ENCODE peak calls at places on chromosomes 16 and 17, in ten cellular contexts. One of them, this sample, is unnamed.

GRCh38 chr17:76416447-76416846 is 32.0 kb downstream of the SPHK1 start:
- DNase-seq in NCI-H1105: no peak
- DNase-seq in ELR: no peak
- DNase-seq in fibroblast of the aortic adventitia: no peak
- DNase-seq in hypothalamus: no peak
- DNase-seq in dorsolateral prefrontal cortex: no peak
- DNase-seq in stimulated activated naive CD8-positive, alpha-beta T cell treated with anti-CD3 and anti-CD28 coated beads, Interleukin-15, Interleukin-2, amounts not matched to agents 100 U/mL and 50 U/mL, for 24 hours: no peak
- DNase-seq in body of pancreas: no peak
- DNase-seq in left cardiac atrium: no peak
- DNase-seq in amniotic stem cell: no peak
- DNase-seq in this sample: no peak

GRCh38 chr17:42422958-42423712 is at the start of gene CAVIN1:
- DNase-seq in body of pancreas: peak; percentile 94
- DNase-seq in stimulated activated naive CD8-positive, alpha-beta T cell treated with anti-CD3 and anti-CD28 coated beads, Interleukin-15, Interleukin-2, amounts not matched to agents 100 U/mL and 50 U/mL, for 24 hours: peak; percentile 45
- DNase-seq in ELR: peak; percentile 98
- DNase-seq in left cardiac atrium: peak; percentile 99
- DNase-seq in amniotic stem cell: peak; percentile 98
- DNase-seq in dorsolateral prefrontal cortex: peak; percentile 81
- DNase-seq in fibroblast of the aortic adventitia: peak; percentile 99
- DNase-seq in NCI-H1105: peak; percentile 41
- DNase-seq in hypothalamus: peak; percentile 77
- DNase-seq in this sample: peak; percentile 98

GRCh38 chr17:81741049-81741593 is 29.0 kb downstream of the SLC25A10 start:
- DNase-seq in amniotic stem cell: no peak
- DNase-seq in hypothalamus: no peak
- DNase-seq in fibroblast of the aortic adventitia: no peak
- DNase-seq in NCI-H1105: no peak
- DNase-seq in stimulated activated naive CD8-positive, alpha-beta T cell treated with anti-CD3 and anti-CD28 coated beads, Interleukin-15, Interleukin-2, amounts not matched to agents 100 U/mL and 50 U/mL, for 24 hours: no peak
- DNase-seq in ELR: no peak
- DNase-seq in body of pancreas: no peak
- DNase-seq in left cardiac atrium: no peak
- DNase-seq in dorsolateral prefrontal cortex: no peak
- DNase-seq in this sample: no peak

GRCh38 chr16:87746178-87746577 is 19.6 kb downstream of the KLHDC4 start:
- DNase-seq in NCI-H1105: no peak
- DNase-seq in hypothalamus: no peak
- DNase-seq in ELR: no peak
- DNase-seq in amniotic stem cell: no peak
- DNase-seq in dorsolateral prefrontal cortex: no peak
- DNase-seq in left cardiac atrium: no peak
- DNase-seq in fibroblast of the aortic adventitia: no peak
- DNase-seq in stimulated activated naive CD8-positive, alpha-beta T cell treated with anti-CD3 and anti-CD28 coated beads, Interleukin-15, Interleukin-2, amounts not matched to agents 100 U/mL and 50 U/mL, for 24 hours: no peak
- DNase-seq in body of pancreas: no peak
- DNase-seq in this sample: no peak

GRCh38 chr16:2692948-2693651 is 10.8 kb downstream of the KCTD5 start:
- DNase-seq in body of pancreas: no peak
- DNase-seq in stimulated activated naive CD8-positive, alpha-beta T cell treated with anti-CD3 and anti-CD28 coated beads, Interleukin-15, Interleukin-2, amounts not matched to agents 100 U/mL and 50 U/mL, for 24 hours: no peak
- DNase-seq in NCI-H1105: no peak
- DNase-seq in ELR: no peak
- DNase-seq in left cardiac atrium: no peak
- DNase-seq in fibroblast of the aortic adventitia: peak; percentile 8
- DNase-seq in dorsolateral prefrontal cortex: peak; percentile 82
- DNase-seq in hypothalamus: peak; percentile 80
- DNase-seq in amniotic stem cell: no peak
- DNase-seq in this sample: no peak

GRCh38 chr16:88116121-88116900 is 165.1 kb downstream of the BANP start:
- DNase-seq in ELR: no peak
- DNase-seq in dorsolateral prefrontal cortex: no peak
- DNase-seq in NCI-H1105: no peak
- DNase-seq in left cardiac atrium: no peak
- DNase-seq in body of pancreas: no peak
- DNase-seq in amniotic stem cell: no peak
- DNase-seq in hypothalamus: no peak
- DNase-seq in fibroblast of the aortic adventitia: peak; percentile 46
- DNase-seq in stimulated activated naive CD8-positive, alpha-beta T cell treated with anti-CD3 and anti-CD28 coated beads, Interleukin-15, Interleukin-2, amounts not matched to agents 100 U/mL and 50 U/mL, for 24 hours: no peak
- DNase-seq in this sample: no peak

GRCh38 chr16:15810411-15810810 is 46.4 kb downstream of the MYH11 start:
- DNase-seq in ELR: no peak
- DNase-seq in amniotic stem cell: no peak
- DNase-seq in NCI-H1105: no peak
- DNase-seq in hypothalamus: no peak
- DNase-seq in body of pancreas: no peak
- DNase-seq in fibroblast of the aortic adventitia: no peak
- DNase-seq in dorsolateral prefrontal cortex: no peak
- DNase-seq in left cardiac atrium: no peak
- DNase-seq in stimulated activated naive CD8-positive, alpha-beta T cell treated with anti-CD3 and anti-CD28 coated beads, Interleukin-15, Interleukin-2, amounts not matched to agents 100 U/mL and 50 U/mL, for 24 hours: no peak
- DNase-seq in this sample: no peak

GRCh38 chr16:4358831-4359561 is 7.9 kb upstream of the PAM16 start:
- DNase-seq in amniotic stem cell: no peak
- DNase-seq in stimulated activated naive CD8-positive, alpha-beta T cell treated with anti-CD3 and anti-CD28 coated beads, Interleukin-15, Interleukin-2, amounts not matched to agents 100 U/mL and 50 U/mL, for 24 hours: peak; percentile 82
- DNase-seq in body of pancreas: peak; percentile 79
- DNase-seq in left cardiac atrium: peak; percentile 65
- DNase-seq in NCI-H1105: no peak
- DNase-seq in ELR: peak; percentile 50
- DNase-seq in fibroblast of the aortic adventitia: peak; percentile 41
- DNase-seq in hypothalamus: peak; percentile 18
- DNase-seq in dorsolateral prefrontal cortex: no peak
- DNase-seq in this sample: peak; percentile 69

GRCh38 chr16:85891776-85892166 is 7.2 kb upstream of the IRF8 start:
- DNase-seq in body of pancreas: no peak
- DNase-seq in hypothalamus: no peak
- DNase-seq in fibroblast of the aortic adventitia: no peak
- DNase-seq in NCI-H1105: peak; percentile 39
- DNase-seq in stimulated activated naive CD8-positive, alpha-beta T cell treated with anti-CD3 and anti-CD28 coated beads, Interleukin-15, Interleukin-2, amounts not matched to agents 100 U/mL and 50 U/mL, for 24 hours: no peak
- DNase-seq in ELR: no peak
- DNase-seq in dorsolateral prefrontal cortex: no peak
- DNase-seq in left cardiac atrium: no peak
- DNase-seq in amniotic stem cell: no peak
- DNase-seq in this sample: no peak

GRCh38 chr16:67562918-67563707 is 787 bp downstream of the CTCF start:
- DNase-seq in ELR: peak; percentile 67
- DNase-seq in body of pancreas: peak; percentile 73
- DNase-seq in amniotic stem cell: no peak
- DNase-seq in dorsolateral prefrontal cortex: no peak
- DNase-seq in fibroblast of the aortic adventitia: peak; percentile 32
- DNase-seq in stimulated activated naive CD8-positive, alpha-beta T cell treated with anti-CD3 and anti-CD28 coated beads, Interleukin-15, Interleukin-2, amounts not matched to agents 100 U/mL and 50 U/mL, for 24 hours: peak; percentile 70
- DNase-seq in left cardiac atrium: peak; percentile 75
- DNase-seq in hypothalamus: peak; percentile 58
- DNase-seq in NCI-H1105: no peak
- DNase-seq in this sample: peak; percentile 54

GRCh38 chr17:57034807-57035754 is 50.0 kb upstream of the AKAP1 start:
- DNase-seq in hypothalamus: no peak
- DNase-seq in ELR: no peak
- DNase-seq in body of pancreas: no peak
- DNase-seq in dorsolateral prefrontal cortex: no peak
- DNase-seq in amniotic stem cell: no peak
- DNase-seq in fibroblast of the aortic adventitia: no peak
- DNase-seq in left cardiac atrium: no peak
- DNase-seq in NCI-H1105: no peak
- DNase-seq in stimulated activated naive CD8-positive, alpha-beta T cell treated with anti-CD3 and anti-CD28 coated beads, Interleukin-15, Interleukin-2, amounts not matched to agents 100 U/mL and 50 U/mL, for 24 hours: no peak
- DNase-seq in this sample: no peak

GRCh38 chr17:43020789-43021738 is 1.1 kb downstream of the VAT1 start:
- DNase-seq in left cardiac atrium: peak; percentile 81
- DNase-seq in fibroblast of the aortic adventitia: peak; percentile 88
- DNase-seq in body of pancreas: peak; percentile 55
- DNase-seq in stimulated activated naive CD8-positive, alpha-beta T cell treated with anti-CD3 and anti-CD28 coated beads, Interleukin-15, Interleukin-2, amounts not matched to agents 100 U/mL and 50 U/mL, for 24 hours: no peak
- DNase-seq in NCI-H1105: peak; percentile 17
- DNase-seq in ELR: peak; percentile 88
- DNase-seq in amniotic stem cell: peak; percentile 43
- DNase-seq in dorsolateral prefrontal cortex: peak; percentile 50
- DNase-seq in hypothalamus: peak; percentile 20
- DNase-seq in this sample: peak; percentile 72

GRCh38 chr16:17154981-17155380 is 315.8 kb downstream of the XYLT1 start:
- DNase-seq in amniotic stem cell: no peak
- DNase-seq in dorsolateral prefrontal cortex: no peak
- DNase-seq in left cardiac atrium: no peak
- DNase-seq in fibroblast of the aortic adventitia: no peak
- DNase-seq in stimulated activated naive CD8-positive, alpha-beta T cell treated with anti-CD3 and anti-CD28 coated beads, Interleukin-15, Interleukin-2, amounts not matched to agents 100 U/mL and 50 U/mL, for 24 hours: no peak
- DNase-seq in ELR: no peak
- DNase-seq in body of pancreas: no peak
- DNase-seq in hypothalamus: no peak
- DNase-seq in NCI-H1105: no peak
- DNase-seq in this sample: no peak

GRCh38 chr17:77383613-77384608 is 243.1 kb downstream of the SEC14L1 start:
- DNase-seq in ELR: no peak
- DNase-seq in left cardiac atrium: peak; percentile 80
- DNase-seq in body of pancreas: peak; percentile 73
- DNase-seq in amniotic stem cell: no peak
- DNase-seq in hypothalamus: peak; percentile 43
- DNase-seq in stimulated activated naive CD8-positive, alpha-beta T cell treated with anti-CD3 and anti-CD28 coated beads, Interleukin-15, Interleukin-2, amounts not matched to agents 100 U/mL and 50 U/mL, for 24 hours: no peak
- DNase-seq in NCI-H1105: peak; percentile 24
- DNase-seq in fibroblast of the aortic adventitia: no peak
- DNase-seq in dorsolateral prefrontal cortex: no peak
- DNase-seq in this sample: no peak

GRCh38 chr16:57620316-57621231 is 7.9 kb upstream of the ADGRG1 start:
- DNase-seq in amniotic stem cell: no peak
- DNase-seq in ELR: no peak
- DNase-seq in body of pancreas: peak; percentile 72
- DNase-seq in stimulated activated naive CD8-positive, alpha-beta T cell treated with anti-CD3 and anti-CD28 coated beads, Interleukin-15, Interleukin-2, amounts not matched to agents 100 U/mL and 50 U/mL, for 24 hours: no peak
- DNase-seq in hypothalamus: no peak
- DNase-seq in fibroblast of the aortic adventitia: no peak
- DNase-seq in dorsolateral prefrontal cortex: no peak
- DNase-seq in left cardiac atrium: peak; percentile 18
- DNase-seq in NCI-H1105: no peak
- DNase-seq in this sample: peak; percentile 63

GRCh38 chr16:71895679-71896385 is 501 bp downstream of the IST1 start:
- DNase-seq in NCI-H1105: no peak
- DNase-seq in ELR: peak; percentile 69
- DNase-seq in dorsolateral prefrontal cortex: no peak
- DNase-seq in hypothalamus: no peak
- DNase-seq in left cardiac atrium: peak; percentile 47
- DNase-seq in stimulated activated naive CD8-positive, alpha-beta T cell treated with anti-CD3 and anti-CD28 coated beads, Interleukin-15, Interleukin-2, amounts not matched to agents 100 U/mL and 50 U/mL, for 24 hours: no peak
- DNase-seq in amniotic stem cell: no peak
- DNase-seq in fibroblast of the aortic adventitia: peak; percentile 55
- DNase-seq in body of pancreas: peak; percentile 33
- DNase-seq in this sample: peak; percentile 49

This sample was measured in lung.